ENCODE peak calls at places on chromosome X, in four cellular contexts. M is breast epithelium, G is astrocyte, S is mammary epithelial cell. H is an unnamed sample. For H3K4me1, the result is how much of the 10 kb centered on the place peaks cover.

GRCh38 chrX:34382416-34382815 is 250.3 kb upstream of the FAM47A start:
- DNase-seq in M (no peak), G (peak), S (peak), H (no peak)

GRCh38 chrX:150573702-150574101 is 5.3 kb downstream of the MTM1 start:
- DNase-seq in M (no peak), G (no peak), S (no peak), H (no peak)

GRCh38 chrX:69280956-69281355 is 115.7 kb upstream of the PJA1 start:
- DNase-seq in M (no peak), G (no peak), S (no peak), H (no peak)

GRCh38 chrX:17805120-17805519 is 56.0 kb downstream of the RAI2 start:
- DNase-seq in M (no peak), G (no peak), S (no peak), H (no peak)

GRCh38 chrX:34563809-34564208 is 93.3 kb downstream of the TMEM47 start:
- DNase-seq in M (no peak), G (no peak), S (peak), H (no peak)

GRCh38 chrX:74514384-74514783 is 93.1 kb downstream of the SLC16A2 start:
- DNase-seq in M (no peak), G (no peak), S (no peak), H (no peak)

GRCh38 chrX:131987252-131987651 is 35.9 kb upstream of the STK26 start:
- DNase-seq in M (no peak), G (no peak), S (no peak), H (no peak)

GRCh38 chrX:107562482-107562881 is 65.8 kb upstream of the PRPS1 start:
- DNase-seq in M (no peak), G (peak), S (peak), H (no peak)

GRCh38 chrX:75074475-75074874 is 81.6 kb downstream of the ABCB7 start:
- DNase-seq in M (no peak), G (no peak), S (no peak), H (no peak)

GRCh38 chrX:16559206-16559619 is 90.7 kb upstream of the S100G start:
- DNase-seq in M (no peak), G (peak), S (no peak), H (no peak)

GRCh38 chrX:65581661-65582339 is 47.2 kb upstream of the LAS1L start:
- DNase-seq in M (peak), G (peak), S (peak), H (peak)

GRCh38 chrX:10548681-10549080 is 71.7 kb downstream of the MID1 start:
- DNase-seq in M (no peak), G (no peak), S (no peak), H (no peak)
- H3K4me1 ChIP-seq in M (under half), G (under half), S (under half), H (under half)

DNA sequence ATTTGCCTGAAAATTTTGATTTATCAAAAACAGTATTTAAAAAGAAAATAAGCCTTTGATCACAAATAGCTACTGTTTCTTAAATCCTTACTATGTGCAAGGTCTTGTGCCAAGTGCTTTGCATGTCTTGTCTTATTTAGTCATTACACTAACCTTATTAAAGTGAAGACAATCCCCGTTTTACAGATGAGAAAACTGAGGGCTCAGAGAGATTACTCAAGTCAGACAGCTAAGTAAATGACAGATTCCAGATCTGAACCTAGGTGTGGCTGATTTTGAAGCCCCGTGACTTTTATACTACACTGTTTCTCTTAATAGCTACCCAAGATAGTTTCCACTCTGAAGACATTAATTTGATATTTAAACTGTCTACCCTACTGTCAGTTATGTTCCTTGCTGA is 38.2 kb downstream of the AFF2 start:
- DNase-seq in M (no peak), G (no peak), S (no peak), H (no peak)
- H3K4me1 ChIP-seq in M (under half), G (under half), S (under half), H (under half)

GRCh38 chrX:9533611-9534010 is 68.8 kb downstream of the TBL1X start:
- DNase-seq in M (no peak), G (no peak), S (no peak), H (no peak)

GRCh38 chrX:9537781-9538180 is 72.9 kb downstream of the TBL1X start:
- DNase-seq in M (no peak), G (no peak), S (no peak), H (no peak)

GRCh38 chrX:9532349-9532748 is 67.5 kb downstream of the TBL1X start:
- DNase-seq in M (no peak), G (peak), S (no peak), H (no peak)

GRCh38 chrX:9534686-9535085 is 69.8 kb downstream of the TBL1X start:
- DNase-seq in M (no peak), G (peak), S (no peak), H (no peak)

GRCh38 chrX:9535101-9535500 is 70.2 kb downstream of the TBL1X start:
- DNase-seq in M (no peak), G (no peak), S (no peak), H (no peak)
- H3K4me1 ChIP-seq in M (under half), G (under half), S (under half), H (under half)

GRCh38 chrX:79167437-79167836 is 22.9 kb downstream of the GPR174 start:
- DNase-seq in M (no peak), G (no peak), S (no peak), H (no peak)
- H3K4me1 ChIP-seq in M (under half), G (under half), S (under half), H (under half)

DNA sequence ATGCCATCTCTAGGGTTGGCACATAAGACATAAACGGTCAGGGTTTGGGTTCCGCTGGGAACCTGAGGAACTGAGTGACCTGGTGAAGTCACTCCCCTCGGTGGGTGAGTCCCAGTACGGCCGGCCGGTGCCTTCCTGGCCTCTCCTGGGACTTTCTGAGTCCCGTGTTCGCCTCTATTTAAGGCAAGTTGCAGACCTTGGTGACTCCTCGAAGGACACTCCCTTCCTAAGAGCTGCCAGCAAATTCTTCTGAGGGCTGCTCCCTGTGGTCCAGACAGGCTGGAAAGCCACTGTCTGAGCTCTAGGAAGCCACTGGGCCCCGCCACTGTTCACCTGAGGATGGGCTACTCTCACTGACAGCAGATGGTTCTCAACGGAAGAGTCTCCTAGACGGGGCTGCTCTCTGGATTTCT is 16.0 kb downstream of the CTAG1A start:
- DNase-seq in M (peak), G (peak), S (peak), H (no peak)
- H3K4me1 ChIP-seq in M (under half), G (under half), S (under half), H (under half)

DNA sequence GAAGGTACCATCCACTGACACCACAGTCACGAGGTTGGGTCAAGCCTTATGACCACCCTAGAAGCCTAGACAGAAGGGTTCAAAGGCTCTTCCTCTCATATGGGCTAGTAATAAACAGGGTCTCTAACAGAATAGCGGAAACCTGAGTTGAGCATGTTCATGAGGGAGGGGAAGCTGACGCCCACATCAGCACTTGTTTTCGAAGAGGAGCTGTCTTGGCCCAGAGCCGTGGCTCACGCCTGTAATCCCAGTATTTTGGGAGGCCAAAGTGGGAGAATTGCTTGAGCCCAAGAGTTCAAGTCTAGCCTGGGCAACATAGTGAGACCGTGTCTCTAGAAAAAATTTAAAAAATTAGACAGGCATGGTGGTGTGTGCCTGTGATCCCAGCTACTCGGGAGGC is 21.5 kb upstream of the TMSB4X start:
- DNase-seq in M (no peak), G (no peak), S (no peak), H (no peak)
- H3K4me1 ChIP-seq in M (under half), G (under half), S (under half), H (under half)

GRCh38 chrX:23844502-23845138 is 61.6 kb downstream of the SAT1 start:
- DNase-seq in M (no peak), G (peak), S (no peak), H (no peak)

GRCh38 chrX:23840674-23841073 is 57.7 kb downstream of the SAT1 start:
- DNase-seq in M (no peak), G (no peak), S (no peak), H (no peak)

GRCh38 chrX:23838953-23839352 is 56.0 kb downstream of the SAT1 start:
- DNase-seq in M (no peak), G (no peak), S (no peak), H (no peak)

GRCh38 chrX:23845316-23845932 is 62.3 kb downstream of the APOO start:
- DNase-seq in M (no peak), G (no peak), S (no peak), H (no peak)

DNA sequence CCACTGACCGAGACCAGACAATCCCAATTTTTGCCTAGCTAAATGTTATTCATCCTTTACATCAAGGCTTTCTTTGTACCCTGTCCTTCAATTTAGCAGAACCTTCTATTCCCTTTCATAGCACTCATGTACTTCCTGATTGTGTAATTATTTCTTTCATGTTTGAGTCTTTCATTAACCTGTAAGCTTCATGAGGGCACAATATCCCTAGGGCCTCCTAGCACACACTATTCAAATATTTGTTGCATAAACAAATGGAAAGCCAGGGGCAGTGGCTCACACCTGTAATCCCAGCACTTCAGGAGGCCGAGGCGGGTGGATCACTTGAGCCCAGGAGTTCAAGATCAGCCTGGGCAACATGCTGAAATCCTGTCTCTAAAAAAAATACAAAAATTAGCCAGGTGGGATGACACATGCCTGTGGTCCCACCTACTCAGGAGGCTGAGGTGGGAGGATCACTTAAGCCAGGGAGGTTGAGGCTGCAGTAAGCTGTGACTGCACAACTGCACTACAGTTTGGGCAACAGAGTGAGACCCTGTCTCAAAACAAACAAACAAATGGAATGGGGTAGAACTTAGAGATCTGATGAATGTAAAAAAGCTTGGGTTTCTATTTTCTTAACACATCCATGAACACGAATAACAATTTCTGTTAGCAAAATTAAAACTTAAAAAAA is 59.0 kb downstream of the SAT1 start:
- DNase-seq in M (no peak), G (no peak), S (no peak), H (no peak)
- H3K4me1 ChIP-seq in M (under half), G (under half), S (under half), H (under half)

DNA sequence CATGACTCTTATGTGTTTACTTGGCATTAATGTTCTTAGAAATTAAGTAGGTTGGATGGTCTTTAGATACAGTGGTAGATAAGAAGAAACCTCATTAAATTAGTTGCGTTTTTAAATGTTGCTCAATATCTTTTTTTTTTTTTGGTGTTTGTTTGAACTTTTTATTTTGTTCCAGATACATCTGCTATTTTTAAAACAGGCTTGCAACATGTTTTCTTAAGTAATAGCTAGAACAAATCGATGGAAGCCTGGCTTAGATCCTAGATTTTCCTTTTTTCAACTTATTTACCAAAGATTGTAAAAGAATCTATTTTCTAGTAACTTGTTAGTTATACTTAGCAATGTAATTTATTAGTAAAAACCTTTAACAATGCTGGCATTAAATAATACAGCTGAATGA is 9.3 kb downstream of the CNKSR2 start:
- DNase-seq in M (no peak), G (no peak), S (no peak), H (no peak)
- H3K4me1 ChIP-seq in M (under half), G (under half), S (under half), H (under half)